ENCODE peak calls at places on chromosomes 2 and 18, in six cellular contexts. G is sciatic nerve, O is RPMI7951, V is WTC11, C is glutamatergic neuron, M is H54. S is an unnamed sample.

GRCh38 chr2:240585101-240585500 is 1.4 kb upstream of the CAPN10 start:
- DNase-seq in G (no peak), O (no peak), V (no peak), C (peak), M (no peak), S (no peak)

GRCh38 chr2:239274391-239275001 is 126.3 kb downstream of the HDAC4 start:
- DNase-seq in G (peak), O (peak), V (no peak), C (peak), M (peak), S (peak)

GRCh38 chr2:38147333-38148121 is 71.6 kb upstream of the CYP1B1 start:
- DNase-seq in G (no peak), O (peak), V (no peak), C (no peak), M (no peak), S (no peak)

GRCh38 chr2:45962522-45962921 is 311.0 kb downstream of the PRKCE start:
- DNase-seq in G (peak), O (peak), V (no peak), C (no peak), M (peak), S (peak)

GRCh38 chr2:44730583-44730982 is 210.9 kb upstream of the SIX3 start:
- DNase-seq in G (no peak), O (no peak), V (no peak), C (no peak), M (no peak), S (no peak)

GRCh38 chr2:230930149-230930780 is 5.2 kb upstream of the GPR55 start:
- DNase-seq in G (peak), O (no peak), V (no peak), C (no peak), M (no peak), S (no peak)

GRCh38 chr18:11857177-11857887 is 6.1 kb downstream of the CHMP1B start:
- DNase-seq in G (no peak), O (peak), V (no peak), C (no peak), M (peak), S (peak)

GRCh38 chr2:234256516-234256915 is 206.0 kb downstream of the SPP2 start:
- DNase-seq in G (no peak), O (no peak), V (no peak), C (no peak), M (no peak), S (no peak)

GRCh38 chr2:86280191-86280667 is 57.2 kb downstream of the REEP1 start:
- DNase-seq in G (no peak), O (no peak), V (no peak), C (no peak), M (no peak), S (peak)

GRCh38 chr2:167187910-167188595 is 299.8 kb downstream of the XIRP2 start:
- DNase-seq in G (no peak), O (no peak), V (no peak), C (no peak), M (no peak), S (no peak)

GRCh38 chr2:3294066-3294465 is 83.6 kb downstream of the EIPR1 start:
- DNase-seq in G (no peak), O (no peak), V (no peak), C (no peak), M (no peak), S (no peak)

GRCh38 chr2:85843543-85843942 is 45.2 kb downstream of the ST3GAL5 start:
- DNase-seq in G (no peak), O (peak), V (peak), C (peak), M (no peak), S (no peak)

S was measured in Daoy.